ENCODE peak calls at places on chromosomes 4 and X, in five cellular contexts. One of them, this sample, is unnamed.

GRCh38 chr4:78659264-78659663 is 107.7 kb downstream of the ANXA3 start:
- DNase-seq in CD4-positive, alpha-beta T cell: no peak
- DNase-seq in endothelial cell: no peak
- DNase-seq in RPMI7951: peak
- DNase-seq in NCI-H460: no peak
- DNase-seq in this sample: no peak

GRCh38 chrX:68721546-68721945 is 74.1 kb downstream of the STARD8 start:
- DNase-seq in CD4-positive, alpha-beta T cell: no peak
- DNase-seq in endothelial cell: no peak
- DNase-seq in RPMI7951: no peak
- DNase-seq in NCI-H460: no peak
- DNase-seq in this sample: no peak

GRCh38 chrX:34638116-34638515 is 19.0 kb downstream of the TMEM47 start:
- DNase-seq in CD4-positive, alpha-beta T cell: no peak
- DNase-seq in endothelial cell: peak
- DNase-seq in RPMI7951: peak
- DNase-seq in NCI-H460: peak
- DNase-seq in this sample: no peak

GRCh38 chrX:109635151-109635550 is 10.2 kb upstream of the KCNE5 start:
- DNase-seq in CD4-positive, alpha-beta T cell: no peak
- DNase-seq in endothelial cell: no peak
- DNase-seq in RPMI7951: peak
- DNase-seq in NCI-H460: peak
- DNase-seq in this sample: no peak

GRCh38 chr4:38768968-38769394 is 13.8 kb downstream of the TLR10 start:
- DNase-seq in CD4-positive, alpha-beta T cell: no peak
- DNase-seq in endothelial cell: no peak
- DNase-seq in RPMI7951: no peak
- DNase-seq in NCI-H460: no peak
- DNase-seq in this sample: no peak

GRCh38 chr4:142850478-142850877 is 4.4 kb upstream of the INPP4B start:
- DNase-seq in CD4-positive, alpha-beta T cell: no peak
- DNase-seq in endothelial cell: no peak
- DNase-seq in RPMI7951: no peak
- DNase-seq in NCI-H460: no peak
- DNase-seq in this sample: no peak

GRCh38 chr4:176238157-176238608 is 30.8 kb downstream of the ASB5 start:
- DNase-seq in CD4-positive, alpha-beta T cell: no peak
- DNase-seq in endothelial cell: no peak
- DNase-seq in RPMI7951: peak
- DNase-seq in NCI-H460: peak
- DNase-seq in this sample: peak

GRCh38 chrX:95427389-95427788 is 1257.3 kb upstream of the DIAPH2 start:
- DNase-seq in CD4-positive, alpha-beta T cell: no peak
- DNase-seq in endothelial cell: no peak
- DNase-seq in RPMI7951: peak
- DNase-seq in NCI-H460: no peak
- DNase-seq in this sample: peak

GRCh38 chrX:118156254-118156952 is 39.8 kb upstream of the KLHL13 start:
- DNase-seq in CD4-positive, alpha-beta T cell: no peak
- DNase-seq in endothelial cell: no peak
- DNase-seq in RPMI7951: no peak
- DNase-seq in NCI-H460: no peak
- DNase-seq in this sample: no peak

GRCh38 chr4:101211146-101211553 is 136.2 kb downstream of the PPP3CA start:
- DNase-seq in CD4-positive, alpha-beta T cell: no peak
- DNase-seq in endothelial cell: no peak
- DNase-seq in RPMI7951: peak
- DNase-seq in NCI-H460: peak
- DNase-seq in this sample: no peak

GRCh38 chr4:113760094-113760851 is 1.3 kb downstream of the CAMK2D start:
- DNase-seq in CD4-positive, alpha-beta T cell: peak
- DNase-seq in endothelial cell: no peak
- DNase-seq in RPMI7951: peak
- DNase-seq in NCI-H460: peak
- DNase-seq in this sample: peak

GRCh38 chr4:68865760-68866159 is 50.0 kb downstream of the UGT2B10 start:
- DNase-seq in CD4-positive, alpha-beta T cell: no peak
- DNase-seq in endothelial cell: no peak
- DNase-seq in RPMI7951: no peak
- DNase-seq in NCI-H460: no peak
- DNase-seq in this sample: no peak

GRCh38 chrX:41779941-41780340 is 56.0 kb downstream of the GPR82 start:
- DNase-seq in CD4-positive, alpha-beta T cell: no peak
- DNase-seq in endothelial cell: no peak
- DNase-seq in RPMI7951: no peak
- DNase-seq in NCI-H460: no peak
- DNase-seq in this sample: no peak

GRCh38 chrX:152912121-152912520 is 14.3 kb downstream of the ZNF185 start:
- DNase-seq in CD4-positive, alpha-beta T cell: no peak
- DNase-seq in endothelial cell: peak
- DNase-seq in RPMI7951: no peak
- DNase-seq in NCI-H460: no peak
- DNase-seq in this sample: no peak

GRCh38 chr4:146329042-146329716 is 114.8 kb downstream of the REELD1 start:
- DNase-seq in CD4-positive, alpha-beta T cell: no peak
- DNase-seq in endothelial cell: no peak
- DNase-seq in RPMI7951: peak
- DNase-seq in NCI-H460: no peak
- DNase-seq in this sample: no peak

GRCh38 chr4:142016031-142016430 is 379.6 kb downstream of the IL15 start:
- DNase-seq in CD4-positive, alpha-beta T cell: no peak
- DNase-seq in endothelial cell: no peak
- DNase-seq in RPMI7951: no peak
- DNase-seq in NCI-H460: no peak
- DNase-seq in this sample: no peak

GRCh38 chr4:30962949-30963348 is 242.8 kb downstream of the PCDH7 start:
- DNase-seq in CD4-positive, alpha-beta T cell: no peak
- DNase-seq in endothelial cell: no peak
- DNase-seq in RPMI7951: no peak
- DNase-seq in NCI-H460: no peak
- DNase-seq in this sample: no peak

GRCh38 chr4:64230709-64231310 is 178.4 kb downstream of the TECRL start:
- DNase-seq in CD4-positive, alpha-beta T cell: no peak
- DNase-seq in endothelial cell: no peak
- DNase-seq in RPMI7951: peak
- DNase-seq in NCI-H460: no peak
- DNase-seq in this sample: peak

GRCh38 chr4:151933122-151933827 is 172.5 kb upstream of the GATB start:
- DNase-seq in CD4-positive, alpha-beta T cell: no peak
- DNase-seq in endothelial cell: no peak
- DNase-seq in RPMI7951: peak
- DNase-seq in NCI-H460: no peak
- DNase-seq in this sample: no peak

GRCh38 chrX:141952603-141953002 is 48.9 kb downstream of the MAGEC1 start:
- DNase-seq in CD4-positive, alpha-beta T cell: no peak
- DNase-seq in endothelial cell: no peak
- DNase-seq in RPMI7951: no peak
- DNase-seq in NCI-H460: no peak
- DNase-seq in this sample: no peak

GRCh38 chr4:25439913-25440477 is 62.9 kb downstream of the ANAPC4 start:
- DNase-seq in CD4-positive, alpha-beta T cell: peak
- DNase-seq in endothelial cell: peak
- DNase-seq in RPMI7951: peak
- DNase-seq in NCI-H460: peak
- DNase-seq in this sample: peak

GRCh38 chrX:135652602-135653001 is 60.8 kb upstream of the CT45A1 start:
- DNase-seq in CD4-positive, alpha-beta T cell: no peak
- DNase-seq in endothelial cell: no peak
- DNase-seq in RPMI7951: no peak
- DNase-seq in NCI-H460: no peak
- DNase-seq in this sample: no peak

GRCh38 chr4:20217951-20218350 is 33.8 kb upstream of the SLIT2 start:
- DNase-seq in CD4-positive, alpha-beta T cell: no peak
- DNase-seq in endothelial cell: no peak
- DNase-seq in RPMI7951: no peak
- DNase-seq in NCI-H460: no peak
- DNase-seq in this sample: no peak

GRCh38 chr4:53015681-53016080 is 153.6 kb downstream of the RASL11B start:
- DNase-seq in CD4-positive, alpha-beta T cell: no peak
- DNase-seq in endothelial cell: peak
- DNase-seq in RPMI7951: peak
- DNase-seq in NCI-H460: peak
- DNase-seq in this sample: peak

This sample was measured in SJCRH30.